ENCODE peak calls at places on chromosomes 1 and 21, in seven cellular contexts. One of them, this sample, is unnamed.

GRCh38 chr1:56527548-56528302 is 51.6 kb downstream of the PLPP3 start:
- DNase-seq in stomach: no peak
- DNase-seq in uterus: peak
- DNase-seq in vagina: no peak
- DNase-seq in GM12892: no peak
- DNase-seq in body of pancreas: no peak
- DNase-seq in adrenal gland: no peak
- DNase-seq in this sample: no peak

GRCh38 chr1:216793303-216793702 is 70.1 kb upstream of the ESRRG start:
- DNase-seq in vagina: no peak
- DNase-seq in adrenal gland: no peak
- DNase-seq in body of pancreas: no peak
- DNase-seq in GM12892: no peak
- DNase-seq in uterus: no peak
- DNase-seq in stomach: no peak
- DNase-seq in this sample: no peak

GRCh38 chr1:172893146-172893841 is 157.4 kb downstream of the TNFSF18 start:
- DNase-seq in adrenal gland: peak
- DNase-seq in vagina: no peak
- DNase-seq in body of pancreas: no peak
- DNase-seq in GM12892: no peak
- DNase-seq in stomach: no peak
- DNase-seq in uterus: peak
- DNase-seq in this sample: no peak

GRCh38 chr1:64163972-64164371 is 39.5 kb upstream of the UBE2U start:
- DNase-seq in adrenal gland: no peak
- DNase-seq in stomach: no peak
- DNase-seq in GM12892: no peak
- DNase-seq in uterus: no peak
- DNase-seq in body of pancreas: no peak
- DNase-seq in vagina: no peak
- DNase-seq in this sample: no peak

GRCh38 chr1:66374561-66375111 is 159.3 kb upstream of the SGIP1 start:
- DNase-seq in GM12892: no peak
- DNase-seq in vagina: no peak
- DNase-seq in body of pancreas: no peak
- DNase-seq in stomach: no peak
- DNase-seq in adrenal gland: no peak
- DNase-seq in uterus: no peak
- DNase-seq in this sample: no peak

GRCh38 chr1:112722601-112723510 is 7.7 kb upstream of the PPM1J start:
- DNase-seq in GM12892: no peak
- DNase-seq in stomach: no peak
- DNase-seq in adrenal gland: no peak
- DNase-seq in vagina: no peak
- DNase-seq in body of pancreas: no peak
- DNase-seq in uterus: peak
- DNase-seq in this sample: no peak

GRCh38 chr1:237681210-237681609 is 209.5 kb downstream of the ZP4 start:
- DNase-seq in GM12892: no peak
- DNase-seq in adrenal gland: no peak
- DNase-seq in body of pancreas: no peak
- DNase-seq in stomach: no peak
- DNase-seq in vagina: no peak
- DNase-seq in uterus: no peak
- DNase-seq in this sample: no peak

GRCh38 chr1:153538315-153538821 is 2.4 kb downstream of the S100A5 start:
- DNase-seq in body of pancreas: peak
- DNase-seq in uterus: no peak
- DNase-seq in stomach: peak
- DNase-seq in GM12892: no peak
- DNase-seq in adrenal gland: no peak
- DNase-seq in vagina: no peak
- DNase-seq in this sample: peak

GRCh38 chr1:2127181-2128145 is 67.1 kb downstream of the FAAP20 start:
- DNase-seq in GM12892: no peak
- DNase-seq in body of pancreas: no peak
- DNase-seq in uterus: no peak
- DNase-seq in vagina: no peak
- DNase-seq in adrenal gland: no peak
- DNase-seq in stomach: no peak
- DNase-seq in this sample: no peak

GRCh38 chr1:10918531-10918930 is 93.9 kb upstream of the TARDBP start:
- DNase-seq in GM12892: no peak
- DNase-seq in vagina: no peak
- DNase-seq in uterus: no peak
- DNase-seq in body of pancreas: no peak
- DNase-seq in adrenal gland: no peak
- DNase-seq in stomach: no peak
- DNase-seq in this sample: no peak

GRCh38 chr21:43735236-43736091 is 16.5 kb downstream of the PDXK start:
- DNase-seq in vagina: no peak
- DNase-seq in body of pancreas: no peak
- DNase-seq in adrenal gland: peak
- DNase-seq in GM12892: no peak
- DNase-seq in stomach: no peak
- DNase-seq in uterus: no peak
- DNase-seq in this sample: no peak

GRCh38 chr1:245156736-245157505 is 2.1 kb downstream of the KIF26B start:
- DNase-seq in uterus: no peak
- DNase-seq in body of pancreas: no peak
- DNase-seq in GM12892: no peak
- DNase-seq in stomach: peak
- DNase-seq in vagina: no peak
- DNase-seq in adrenal gland: peak
- DNase-seq in this sample: no peak

GRCh38 chr1:21472861-21473260 is 32.9 kb downstream of the NBPF3 start:
- DNase-seq in vagina: no peak
- DNase-seq in uterus: no peak
- DNase-seq in stomach: no peak
- DNase-seq in body of pancreas: no peak
- DNase-seq in GM12892: no peak
- DNase-seq in adrenal gland: no peak
- DNase-seq in this sample: no peak

DNA sequence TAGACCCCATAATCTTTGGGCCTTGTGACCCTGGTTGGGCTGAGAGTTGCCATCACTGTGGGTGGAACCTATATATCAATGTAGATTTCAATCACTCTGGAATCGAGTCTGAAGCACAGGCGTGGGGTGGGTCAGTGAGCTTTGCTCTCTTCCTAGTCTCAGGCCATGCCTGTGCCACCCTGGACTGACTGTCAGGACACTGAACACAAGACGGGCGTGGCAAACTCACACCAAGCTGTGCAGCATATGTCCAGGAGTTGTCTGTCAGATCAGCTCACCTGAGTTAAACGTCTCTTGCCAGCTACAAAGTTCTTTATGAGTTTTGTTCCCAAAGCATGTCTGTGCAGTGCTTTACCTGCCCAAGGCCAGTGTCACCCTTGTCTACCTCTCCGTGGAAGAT is 30.9 kb upstream of the ALPL start:
- DNase-seq in vagina: no peak
- DNase-seq in adrenal gland: no peak
- DNase-seq in GM12892: no peak
- DNase-seq in stomach: no peak
- DNase-seq in uterus: no peak
- DNase-seq in body of pancreas: no peak
- DNase-seq in this sample: peak
- TF ChIP-seq POLR2A in vagina: no peak
- TF ChIP-seq POLR2A in adrenal gland: no peak
- TF ChIP-seq POLR2A in GM12892: no peak
- TF ChIP-seq POLR2A in stomach: no peak
- TF ChIP-seq POLR2A in uterus: no peak
- TF ChIP-seq POLR2A in body of pancreas: no peak
- TF ChIP-seq POLR2A in this sample: no peak

GRCh38 chr1:147597010-147597409 is 55.7 kb downstream of the BCL9 start:
- DNase-seq in uterus: no peak
- DNase-seq in adrenal gland: no peak
- DNase-seq in stomach: no peak
- DNase-seq in body of pancreas: no peak
- DNase-seq in vagina: no peak
- DNase-seq in GM12892: no peak
- DNase-seq in this sample: no peak

GRCh38 chr1:147598631-147599361 is 57.5 kb downstream of the BCL9 start:
- DNase-seq in stomach: peak
- DNase-seq in uterus: peak
- DNase-seq in GM12892: no peak
- DNase-seq in vagina: no peak
- DNase-seq in adrenal gland: no peak
- DNase-seq in body of pancreas: no peak
- DNase-seq in this sample: peak

GRCh38 chr1:147599362-147600118 is 58.2 kb downstream of the BCL9 start:
- DNase-seq in GM12892: peak
- DNase-seq in adrenal gland: peak
- DNase-seq in body of pancreas: peak
- DNase-seq in vagina: no peak
- DNase-seq in stomach: peak
- DNase-seq in uterus: peak
- DNase-seq in this sample: peak

GRCh38 chr1:147603986-147604385 is 62.7 kb downstream of the BCL9 start:
- DNase-seq in adrenal gland: no peak
- DNase-seq in body of pancreas: no peak
- DNase-seq in stomach: no peak
- DNase-seq in GM12892: no peak
- DNase-seq in uterus: no peak
- DNase-seq in vagina: no peak
- DNase-seq in this sample: no peak

DNA sequence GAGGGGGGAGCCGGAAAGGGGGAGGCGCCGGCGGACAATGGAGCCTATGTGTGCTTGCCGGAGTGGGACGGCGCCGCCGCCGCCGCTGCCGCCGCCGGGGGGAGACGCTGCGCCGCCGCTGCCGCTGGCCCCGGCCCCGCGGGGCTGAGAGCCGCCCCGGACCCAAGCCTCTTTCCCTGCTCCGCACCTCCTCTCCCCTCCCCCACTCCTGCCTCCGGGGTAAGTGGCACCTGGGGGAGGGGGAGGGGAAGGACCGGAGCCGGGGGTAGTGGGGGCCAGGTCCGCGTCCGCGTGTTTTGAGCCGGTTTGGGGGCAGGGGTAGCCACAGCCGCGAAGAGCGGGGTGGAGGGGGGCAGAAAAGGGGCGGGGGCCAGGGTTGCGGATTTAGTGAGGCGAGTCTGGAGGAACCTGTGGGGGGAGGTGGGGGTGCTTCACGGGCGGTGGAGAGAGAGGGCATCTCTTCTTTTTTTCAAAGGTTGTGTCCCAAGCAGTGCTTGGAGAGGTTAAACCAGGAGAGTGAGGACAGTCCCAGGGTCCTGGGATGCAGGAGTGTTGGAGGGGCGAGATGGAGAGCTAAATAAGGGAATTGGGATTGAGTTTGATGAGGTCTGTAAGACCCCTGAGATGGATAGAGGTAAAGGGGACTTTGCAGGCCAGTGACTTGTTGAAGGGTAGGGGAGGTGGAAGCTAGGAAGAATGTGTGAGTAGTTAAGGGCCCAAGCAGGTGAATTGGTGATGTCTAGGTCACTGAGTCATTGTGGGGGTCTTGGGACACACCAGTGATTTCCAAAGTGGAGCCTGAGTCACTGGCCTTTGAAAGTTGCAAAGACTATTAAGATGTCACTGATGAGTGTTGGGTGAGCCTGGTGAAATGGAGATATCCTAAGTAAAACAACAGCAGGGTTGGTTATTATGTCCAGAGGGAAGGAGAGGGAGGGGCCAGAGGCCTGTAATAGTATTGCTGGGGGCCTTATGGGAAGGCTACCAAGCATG is 59.1 kb downstream of the BCL9 start:
- DNase-seq in uterus: peak
- DNase-seq in adrenal gland: peak
- DNase-seq in body of pancreas: no peak
- DNase-seq in vagina: no peak
- DNase-seq in GM12892: no peak
- DNase-seq in stomach: no peak
- DNase-seq in this sample: no peak
- TF ChIP-seq POLR2A in uterus: peak
- TF ChIP-seq POLR2A in adrenal gland: peak
- TF ChIP-seq POLR2A in body of pancreas: no peak
- TF ChIP-seq POLR2A in vagina: peak
- TF ChIP-seq POLR2A in GM12892: peak
- TF ChIP-seq POLR2A in stomach: no peak
- TF ChIP-seq POLR2A in this sample: no peak

GRCh38 chr1:116131866-116132605 is 20.8 kb downstream of the MAB21L3 start:
- DNase-seq in GM12892: no peak
- DNase-seq in vagina: no peak
- DNase-seq in body of pancreas: no peak
- DNase-seq in uterus: no peak
- DNase-seq in stomach: no peak
- DNase-seq in adrenal gland: no peak
- DNase-seq in this sample: no peak
- TF ChIP-seq POLR2A in GM12892: no peak
- TF ChIP-seq POLR2A in vagina: no peak
- TF ChIP-seq POLR2A in body of pancreas: no peak
- TF ChIP-seq POLR2A in uterus: no peak
- TF ChIP-seq POLR2A in stomach: no peak
- TF ChIP-seq POLR2A in adrenal gland: no peak
- TF ChIP-seq POLR2A in this sample: no peak

GRCh38 chr1:206923009-206923960 is 1.5 kb upstream of the FCMR start:
- DNase-seq in GM12892: peak
- DNase-seq in body of pancreas: no peak
- DNase-seq in stomach: no peak
- DNase-seq in adrenal gland: no peak
- DNase-seq in vagina: no peak
- DNase-seq in uterus: no peak
- DNase-seq in this sample: no peak
- TF ChIP-seq POLR2A in GM12892: peak
- TF ChIP-seq POLR2A in body of pancreas: no peak
- TF ChIP-seq POLR2A in stomach: no peak
- TF ChIP-seq POLR2A in adrenal gland: no peak
- TF ChIP-seq POLR2A in vagina: no peak
- TF ChIP-seq POLR2A in uterus: no peak
- TF ChIP-seq POLR2A in this sample: peak

This sample was measured in Peyer's patch.